ENCODE peak calls at places on chromosomes 2 and 18, in six cellular contexts. E is heart right ventricle, C is Daoy, P is RCC 7860, G is kidney glomerular epithelial cell, B is posterior cingulate gyrus. M is an unnamed sample.

GRCh38 chr2:136362676-136363390 is 244.9 kb upstream of the CXCR4 start:
- DNase-seq in E (no peak), C (no peak), P (no peak), G (no peak), B (no peak), M (no peak)

GRCh38 chr2:192000196-192000990 is 153.5 kb upstream of the CAVIN2 start:
- DNase-seq in E (no peak), C (no peak), P (no peak), G (no peak), B (no peak), M (no peak)

GRCh38 chr2:46067501-46068292 is 229.5 kb upstream of the EPAS1 start:
- DNase-seq in E (no peak), C (peak; percentile 66), P (peak; percentile 98), G (peak; percentile 84), B (no peak), M (no peak)

GRCh38 chr2:240121190-240121589 is 14.9 kb downstream of the COPS9 start:
- DNase-seq in E (no peak), C (no peak), P (no peak), G (no peak), B (no peak), M (no peak)

GRCh38 chr2:101697794-101698418 is 399 bp downstream of the MAP4K4 start:
- DNase-seq in E (no peak), C (no peak), P (no peak), G (no peak), B (no peak), M (peak; percentile 78)

GRCh38 chr2:182210669-182211068 is 216.2 kb downstream of the PDE1A start:
- DNase-seq in E (no peak), C (no peak), P (no peak), G (no peak), B (no peak), M (no peak)

GRCh38 chr2:31812051-31812798 is 198.6 kb downstream of the MEMO1 start:
- DNase-seq in E (no peak), C (no peak), P (no peak), G (no peak), B (no peak), M (no peak)

GRCh38 chr2:236646441-236646840 is 76.8 kb downstream of the ACKR3 start:
- DNase-seq in E (no peak), C (no peak), P (no peak), G (no peak), B (no peak), M (no peak)

GRCh38 chr2:54956392-54956722 is 93.9 kb downstream of the RTN4 start:
- DNase-seq in E (no peak), C (no peak), P (no peak), G (no peak), B (no peak), M (no peak)

GRCh38 chr2:105323117-105323516 is 6.4 kb downstream of the TGFBRAP1 start:
- DNase-seq in E (no peak), C (no peak), P (no peak), G (no peak), B (no peak), M (no peak)

GRCh38 chr2:205590759-205591158 is 91.5 kb upstream of the NRP2 start:
- DNase-seq in E (no peak), C (peak; percentile 34), P (peak; percentile 31), G (no peak), B (no peak), M (no peak)

GRCh38 chr18:26052497-26052896 is 37.9 kb downstream of the SS18 start:
- DNase-seq in E (no peak), C (no peak), P (peak; percentile 5), G (no peak), B (no peak), M (no peak)

GRCh38 chr2:240831594-240832204 is 11.7 kb upstream of the KIF1A start:
- DNase-seq in E (no peak), C (no peak), P (no peak), G (no peak), B (no peak), M (peak; percentile 71)

GRCh38 chr2:161123531-161124030 is 36.6 kb upstream of the TANK start:
- DNase-seq in E (no peak), C (no peak), P (no peak), G (peak; percentile 45), B (no peak), M (no peak)

GRCh38 chr2:42569116-42569711 is 782 bp downstream of the MTA3 start:
- DNase-seq in E (peak; percentile 22), C (peak; percentile 31), P (no peak), G (peak; percentile 33), B (peak; percentile 21), M (peak; percentile 83)

GRCh38 chr2:76498387-76498786 is 787.7 kb upstream of the GCFC2 start:
- DNase-seq in E (peak; percentile 5), C (no peak), P (no peak), G (no peak), B (no peak), M (no peak)

GRCh38 chr2:134979203-134979602 is 60.6 kb downstream of the CCNT2 start:
- DNase-seq in E (no peak), C (no peak), P (no peak), G (no peak), B (no peak), M (no peak)

GRCh38 chr18:78492064-78492812 is 487.4 kb upstream of the SALL3 start:
- DNase-seq in E (no peak), C (no peak), P (no peak), G (no peak), B (no peak), M (no peak)

GRCh38 chr2:95303191-95303914 is 6.2 kb downstream of the KCNIP3 start:
- DNase-seq in E (no peak), C (no peak), P (no peak), G (no peak), B (peak; percentile 72), M (peak; percentile 76)

GRCh38 chr2:96602330-96602823 is 35.7 kb downstream of the KANSL3 start:
- DNase-seq in E (no peak), C (no peak), P (no peak), G (no peak), B (no peak), M (no peak)

GRCh38 chr2:219962089-219962488 is 334.7 kb downstream of the SLC4A3 start:
- DNase-seq in E (no peak), C (no peak), P (no peak), G (no peak), B (no peak), M (no peak)

GRCh38 chr18:54127759-54128378 is 96.6 kb downstream of the MBD2 start:
- DNase-seq in E (peak; percentile 18), C (peak; percentile 25), P (peak; percentile 7), G (peak; percentile 36), B (peak; percentile 34), M (peak; percentile 55)

GRCh38 chr2:19124135-19124534 is 234.3 kb downstream of the OSR1 start:
- DNase-seq in E (no peak), C (peak; percentile 63), P (peak; percentile 52), G (peak; percentile 47), B (no peak), M (no peak)

GRCh38 chr2:126796931-126797621 is 101.6 kb upstream of the TEX51 start:
- DNase-seq in E (no peak), C (no peak), P (no peak), G (no peak), B (no peak), M (no peak)

GRCh38 chr18:24611075-24611474 is 150.6 kb downstream of the HRH4 start:
- DNase-seq in E (no peak), C (no peak), P (no peak), G (no peak), B (no peak), M (no peak)

GRCh38 chr2:55618649-55619055 is 1.2 kb upstream of the PPP4R3B start:
- DNase-seq in E (peak; percentile 56), C (peak; percentile 61), P (peak; percentile 16), G (peak; percentile 58), B (peak; percentile 58), M (peak; percentile 72)

GRCh38 chr2:190367091-190367490 is 23.7 kb downstream of the INPP1 start:
- DNase-seq in E (no peak), C (no peak), P (no peak), G (no peak), B (no peak), M (peak; percentile 25)

GRCh38 chr2:234203135-234203984 is 152.9 kb downstream of the SPP2 start:
- DNase-seq in E (peak; percentile 22), C (peak; percentile 93), P (peak; percentile 97), G (peak; percentile 97), B (no peak), M (no peak)

GRCh38 chr2:75200140-75200985 is 1.0 kb upstream of the TACR1 start:
- DNase-seq in E (peak; percentile 43), C (peak; percentile 65), P (no peak), G (no peak), B (peak; percentile 46), M (peak; percentile 74)

GRCh38 chr2:36245632-36246031 is 109.9 kb upstream of the CRIM1 start:
- DNase-seq in E (no peak), C (no peak), P (no peak), G (no peak), B (no peak), M (no peak)

GRCh38 chr2:66575625-66576371 is 140.9 kb downstream of the MEIS1 start:
- DNase-seq in E (no peak), C (peak; percentile 45), P (no peak), G (no peak), B (no peak), M (peak; percentile 69)

GRCh38 chr2:105576440-105577241 is 168.1 kb upstream of the NCK2 start:
- DNase-seq in E (no peak), C (peak; percentile 51), P (peak; percentile 44), G (peak; percentile 87), B (no peak), M (peak; percentile 47)

GRCh38 chr2:100731535-100731981 is 88.4 kb upstream of the NPAS2 start:
- DNase-seq in E (no peak), C (peak; percentile 54), P (peak; percentile 46), G (no peak), B (no peak), M (no peak)

GRCh38 chr18:79680100-79680879 is 687 bp downstream of the CTDP1 start:
- DNase-seq in E (peak; percentile 25), C (peak; percentile 24), P (peak; percentile 10), G (no peak), B (no peak), M (peak; percentile 68)

GRCh38 chr2:11502740-11503292 is 31.0 kb upstream of the GREB1 start:
- DNase-seq in E (no peak), C (peak; percentile 38), P (no peak), G (no peak), B (no peak), M (no peak)

GRCh38 chr18:21110667-21111350 is 804 bp downstream of the ROCK1 start:
- DNase-seq in E (peak; percentile 25), C (peak; percentile 28), P (no peak), G (peak; percentile 41), B (peak; percentile 35), M (peak; percentile 67)

M was measured in SK-N-SH.